ENCODE peak calls at places on chromosomes 1 and 21, in ten cellular contexts. A is PC-3, S is fibroblast of lung, V is IMR-90, J is neuronal stem cell, G is AG04450, F is sigmoid colon, Q is transverse colon, M is body of pancreas, X is stomach. R is an unnamed sample. For H3K27me3, the result is how much of the 10 kb centered on the place peaks cover.

GRCh38 chr1:51877434-51878306 is 857 bp downstream of the NRDC start:
- DNase-seq in J (no peak), A (peak), G (no peak), V (peak), Q (peak), F (peak), S (peak), M (peak), X (no peak), R (peak)

GRCh38 chr1:154629160-154630073 is 21.4 kb upstream of the ADAR start:
- DNase-seq in A (no peak), M (no peak), V (peak), F (no peak), G (no peak), S (peak), Q (no peak), J (no peak), X (no peak), R (no peak)

GRCh38 chr21:39461419-39461818 is 9.6 kb downstream of the SH3BGR start:
- DNase-seq in J (no peak), Q (no peak), V (no peak), A (no peak), G (no peak), X (no peak), S (no peak), M (no peak), F (no peak), R (no peak)

GRCh38 chr1:228021526-228022030 is 14.8 kb downstream of the WNT3A start:
- DNase-seq in J (no peak), M (peak), Q (peak), G (no peak), S (no peak), X (no peak), V (peak), F (peak), A (no peak), R (no peak)

GRCh38 chr1:11523746-11524464 is 45.0 kb downstream of the DISP3 start:
- DNase-seq in Q (no peak), G (no peak), X (no peak), F (peak), M (no peak), A (no peak), V (no peak), S (no peak), J (no peak), R (no peak)

GRCh38 chr1:102954576-102954975 is 153.7 kb downstream of the COL11A1 start:
- DNase-seq in V (no peak), X (no peak), S (no peak), M (no peak), G (no peak), A (no peak), Q (no peak), F (no peak), J (no peak), R (no peak)

GRCh38 chr1:80402636-80403035 is 1396.1 kb upstream of the ADGRL4 start:
- DNase-seq in A (no peak), G (no peak), J (no peak), V (no peak), S (no peak), X (no peak), M (no peak), Q (no peak), F (no peak), R (no peak)

GRCh38 chr1:117339866-117340357 is 27.3 kb upstream of the MAN1A2 start:
- DNase-seq in F (no peak), A (peak), X (no peak), V (peak), G (peak), Q (peak), M (peak), J (no peak), S (peak), R (no peak)

GRCh38 chr1:168362991-168363390 is 82.3 kb downstream of the TBX19 start:
- DNase-seq in J (no peak), X (no peak), M (no peak), F (no peak), S (no peak), Q (no peak), G (no peak), V (no peak), A (no peak), R (no peak)

GRCh38 chr1:91032349-91032748 is 10.5 kb upstream of the ZNF644 start:
- DNase-seq in J (no peak), A (no peak), X (no peak), S (no peak), V (no peak), G (no peak), F (no peak), Q (no peak), M (no peak), R (no peak)

GRCh38 chr1:176745945-176746344 is 283.0 kb downstream of the PAPPA2 start:
- DNase-seq in V (no peak), Q (no peak), J (no peak), S (no peak), G (no peak), M (no peak), X (no peak), A (peak), F (no peak), R (no peak)

GRCh38 chr21:39107739-39108138 is 75.5 kb downstream of the PSMG1 start:
- DNase-seq in S (no peak), M (no peak), X (no peak), J (no peak), G (no peak), A (no peak), F (no peak), V (no peak), Q (no peak), R (peak)

GRCh38 chr1:44806704-44807363 is at the start of gene DYNLT4:
- DNase-seq in V (no peak), G (no peak), J (no peak), F (no peak), X (no peak), Q (no peak), S (no peak), A (no peak), M (no peak), R (no peak)

GRCh38 chr1:36764796-36765195 is 269.5 kb downstream of the GRIK3 start:
- DNase-seq in F (no peak), Q (no peak), G (no peak), M (no peak), J (no peak), X (no peak), V (no peak), A (no peak), S (no peak), R (no peak)

GRCh38 chr1:45097944-45098343 is 85.9 kb downstream of the UROD start:
- DNase-seq in M (no peak), X (no peak), J (no peak), Q (no peak), A (peak), S (no peak), G (no peak), F (no peak), V (no peak), R (no peak)

GRCh38 chr1:185823471-185823870 is 89.3 kb downstream of the HMCN1 start:
- DNase-seq in A (peak), M (no peak), Q (no peak), X (no peak), S (peak), J (no peak), V (peak), G (no peak), F (no peak), R (no peak)

GRCh38 chr1:61322769-61323168 is 240.4 kb downstream of the NFIA start:
- DNase-seq in V (no peak), M (no peak), J (no peak), A (peak), X (no peak), Q (no peak), S (no peak), F (no peak), G (no peak), R (no peak)

GRCh38 chr1:86846166-86846647 is 67.7 kb downstream of the SELENOF start:
- DNase-seq in J (no peak), F (no peak), S (peak), M (no peak), V (peak), A (peak), G (peak), Q (no peak), X (no peak), R (peak)

GRCh38 chr1:117695796-117696505 is 90.1 kb downstream of the TENT5C start:
- DNase-seq in Q (no peak), V (peak), M (no peak), J (no peak), F (peak), X (no peak), S (peak), G (peak), A (peak), R (peak)

GRCh38 chr1:17423781-17424245 is 15.7 kb downstream of the RCC2 start:
- DNase-seq in J (no peak), V (peak), Q (no peak), X (no peak), S (no peak), A (no peak), F (peak), G (no peak), M (no peak), R (no peak)

GRCh38 chr1:37085393-37085792 is 51.1 kb upstream of the GRIK3 start:
- DNase-seq in X (no peak), A (no peak), G (no peak), M (no peak), F (no peak), V (no peak), S (no peak), J (no peak), Q (no peak), R (no peak)

GRCh38 chr1:194295690-194296089 is 1109.3 kb upstream of the B3GALT2 start:
- DNase-seq in M (no peak), J (peak), F (no peak), S (peak), G (no peak), Q (no peak), V (peak), X (no peak), A (peak), R (no peak)

GRCh38 chr1:154318386-154318785 is 2.5 kb upstream of the AQP10 start:
- DNase-seq in S (no peak), V (no peak), F (no peak), J (no peak), G (no peak), A (no peak), M (no peak), Q (no peak), X (no peak), R (peak)

GRCh38 chr1:232707142-232707541 is 77.2 kb upstream of the SIPA1L2 start:
- DNase-seq in V (no peak), J (no peak), F (no peak), X (peak), Q (no peak), A (peak), S (no peak), M (peak), G (no peak), R (no peak)

GRCh38 chr1:10057305-10057704 is 24.5 kb downstream of the UBE4B start:
- DNase-seq in X (no peak), M (peak), V (peak), G (no peak), A (no peak), J (no peak), F (peak), S (peak), Q (no peak), R (peak)

GRCh38 chr1:29524285-29525065 is 288.2 kb downstream of the PTPRU start:
- DNase-seq in G (no peak), M (no peak), S (no peak), X (peak), Q (no peak), J (no peak), V (no peak), F (peak), A (no peak), R (no peak)

GRCh38 chr1:199512037-199512710 is 515.3 kb upstream of the NR5A2 start:
- DNase-seq in M (no peak), J (peak), F (no peak), A (no peak), Q (no peak), X (no peak), S (peak), G (no peak), V (no peak), R (no peak)

GRCh38 chr1:114610546-114611245 is 29.3 kb upstream of the BCAS2 start:
- DNase-seq in S (peak), F (no peak), Q (no peak), A (peak), J (no peak), M (no peak), X (no peak), G (no peak), V (peak), R (no peak)

GRCh38 chr21:42417533-42417932 is 13.8 kb downstream of the UBASH3A start:
- DNase-seq in S (no peak), J (no peak), F (no peak), V (no peak), A (no peak), X (no peak), M (no peak), G (no peak), Q (no peak), R (no peak)
- H3K27ac ChIP-seq in S (no peak), J (no peak), F (no peak), V (no peak), A (no peak), X (no peak), M (no peak), G (no peak), Q (no peak), R (no peak)

GRCh38 chr21:45059121-45059520 is 15.3 kb upstream of the ADARB1 start:
- DNase-seq in Q (no peak), V (no peak), M (no peak), X (no peak), J (no peak), S (no peak), A (no peak), G (no peak), F (no peak), R (no peak)
- H3K27me3 ChIP-seq in Q (under half), V (under half), M (under half), X (under half), J (under half), S (under half), A (under half), G (under half), F (under half), R (under half)

GRCh38 chr21:42864812-42865211 is 14.5 kb downstream of the WDR4 start:
- DNase-seq in M (no peak), F (no peak), V (no peak), S (no peak), Q (no peak), G (no peak), A (no peak), X (no peak), J (no peak), R (no peak)

GRCh38 chr21:42864286-42864685 is 15.1 kb downstream of the WDR4 start:
- DNase-seq in M (no peak), G (no peak), S (no peak), F (no peak), X (no peak), Q (no peak), J (no peak), V (no peak), A (no peak), R (no peak)

GRCh38 chr21:42862123-42862475 is 17.2 kb downstream of the WDR4 start:
- DNase-seq in F (no peak), X (no peak), V (no peak), G (no peak), J (no peak), Q (no peak), A (no peak), M (no peak), S (no peak), R (no peak)

GRCh38 chr21:42862774-42863503 is 16.4 kb downstream of the WDR4 start:
- DNase-seq in Q (peak), M (no peak), X (peak), G (no peak), A (peak), V (no peak), F (no peak), S (no peak), J (no peak), R (no peak)

DNA sequence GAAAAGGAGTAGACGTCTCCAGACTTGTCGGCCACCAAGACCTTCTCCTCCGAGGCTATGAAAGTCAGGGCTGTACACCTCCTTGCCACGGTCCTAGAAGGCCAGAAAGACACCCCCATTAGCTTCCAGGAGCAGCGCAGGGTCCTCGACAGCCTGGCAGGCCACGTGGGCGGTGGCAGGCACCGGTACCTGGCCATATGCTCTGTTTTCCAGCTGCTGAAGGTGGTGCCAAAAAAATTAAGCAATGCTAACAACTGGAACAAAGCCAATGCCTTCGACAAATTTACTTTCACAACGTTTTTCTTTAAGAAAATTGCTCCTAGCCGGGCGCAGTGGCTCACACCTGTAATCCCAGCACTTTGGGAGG is 15.9 kb downstream of the WDR4 start:
- DNase-seq in J (no peak), A (no peak), G (no peak), M (no peak), S (no peak), X (no peak), F (no peak), Q (no peak), V (no peak), R (no peak)
- H3K27ac ChIP-seq in J (no peak), A (no peak), G (no peak), M (no peak), S (no peak), X (no peak), F (no peak), Q (no peak), V (no peak), R (no peak)

GRCh38 chr1:204688007-204688406 is 2.5 kb upstream of the LRRN2 start:
- DNase-seq in G (no peak), Q (no peak), S (no peak), A (no peak), V (no peak), X (no peak), M (no peak), J (no peak), F (no peak), R (no peak)
- H3K27me3 ChIP-seq in G (under half), Q (under half), S (under half), A (under half), V (under half), X (half or more), M (under half), J (under half), F (under half), R (half or more)

GRCh38 chr1:33045246-33045645 is 8.6 kb upstream of the AK2 start:
- DNase-seq in F (no peak), G (no peak), V (no peak), A (no peak), X (peak), S (no peak), J (no peak), Q (peak), M (peak), R (no peak)

GRCh38 chr1:33043267-33044090 is 6.8 kb upstream of the AK2 start:
- DNase-seq in Q (no peak), A (no peak), V (no peak), G (no peak), X (no peak), J (no peak), F (no peak), S (peak), M (no peak), R (no peak)

GRCh38 chr1:33047839-33048305 is 11.2 kb upstream of the AK2 start:
- DNase-seq in J (no peak), Q (no peak), F (no peak), A (peak), S (peak), M (no peak), V (peak), G (no peak), X (no peak), R (no peak)

GRCh38 chr1:33047290-33047689 is 10.6 kb upstream of the AK2 start:
- DNase-seq in F (no peak), J (no peak), V (no peak), A (no peak), S (no peak), M (no peak), G (no peak), Q (no peak), X (no peak), R (no peak)

DNA sequence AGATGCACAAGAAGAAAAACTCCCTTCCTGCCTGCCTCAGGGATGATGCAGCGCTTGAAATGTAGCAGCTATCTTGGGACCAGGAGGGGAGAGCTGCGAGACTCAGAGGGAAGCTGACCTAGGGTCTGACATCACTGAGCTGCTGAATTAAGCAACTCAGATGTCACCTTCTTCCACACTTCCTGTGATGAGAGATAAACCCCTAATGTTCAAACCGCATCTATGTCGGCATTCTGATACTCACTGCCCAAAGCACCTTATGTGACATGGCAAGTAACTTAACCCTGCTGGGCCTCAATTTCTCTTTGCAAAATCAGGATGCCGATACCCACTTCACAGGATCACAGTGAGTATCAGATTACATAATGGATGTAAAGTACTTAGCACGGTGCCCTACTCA is 9.1 kb upstream of the AK2 start:
- DNase-seq in S (no peak), M (no peak), G (no peak), Q (no peak), F (no peak), A (no peak), X (no peak), V (peak), J (no peak), R (no peak)
- H3K27ac ChIP-seq in S (no peak), M (no peak), G (no peak), Q (no peak), F (no peak), A (no peak), X (no peak), V (no peak), J (no peak), R (no peak)